ENCODE peak calls at places on chromosomes 2 and 18, in four cellular contexts. M is mesendoderm, H is H1, E is H9. D is an unnamed sample.
A peak's percentile ranks its signal among the peaks of the same experiment; 100 is the strongest.

GRCh38 chr18:69216390-69216789 is 184.3 kb upstream of the DOK6 start:
- DNase-seq in M (no peak), H (no peak), E (no peak), D (no peak)

GRCh38 chr2:54541995-54542394 is 85.9 kb downstream of the SPTBN1 start:
- DNase-seq in M (no peak), H (no peak), E (no peak), D (no peak)

GRCh38 chr2:218831378-218831990 is at the start of gene PRKAG3:
- DNase-seq in M (no peak), H (no peak), E (no peak), D (no peak)

GRCh38 chr2:1773883-1774282 is 29.6 kb upstream of the PXDN start:
- DNase-seq in M (no peak), H (no peak), E (peak; percentile 11), D (no peak)

GRCh38 chr2:51212374-51212773 is 180.4 kb upstream of the NRXN1 start:
- DNase-seq in M (no peak), H (no peak), E (no peak), D (no peak)

GRCh38 chr2:176471949-176472348 is 202.7 kb downstream of the MTX2 start:
- DNase-seq in M (no peak), H (no peak), E (no peak), D (no peak)

GRCh38 chr2:207681431-207681830 is 30.0 kb upstream of the CCNYL1 start:
- DNase-seq in M (no peak), H (no peak), E (peak; percentile 72), D (no peak)

GRCh38 chr2:173713904-173714555 is 251.1 kb downstream of the SP3 start:
- DNase-seq in M (no peak), H (no peak), E (no peak), D (no peak)

DNA sequence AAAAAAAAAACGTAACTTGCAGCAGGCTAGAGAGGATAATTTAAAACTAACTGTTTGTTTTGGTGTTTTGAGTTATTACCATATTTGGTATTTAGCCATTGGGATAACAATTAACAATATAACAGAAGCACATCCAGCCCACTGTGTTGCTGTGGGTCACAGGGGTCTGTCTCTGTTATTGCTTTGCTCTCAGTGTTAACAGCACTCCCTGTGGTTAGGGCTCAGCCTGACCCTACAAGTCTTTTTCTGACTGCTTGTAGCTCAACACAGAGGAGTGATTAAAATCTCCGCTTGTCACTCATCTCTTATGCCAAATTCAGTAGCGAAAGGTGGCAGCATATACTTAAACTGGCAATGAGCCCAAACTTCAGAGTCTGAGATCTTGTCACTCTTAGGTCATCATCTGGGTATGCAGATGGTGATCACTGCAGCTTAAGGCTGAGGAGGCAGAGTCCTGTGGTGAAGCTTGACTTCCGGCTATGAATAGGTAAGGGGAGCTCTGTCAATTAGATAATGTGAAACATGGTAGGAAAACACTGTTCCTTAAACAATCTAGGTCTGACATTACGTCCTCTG is 63.4 kb upstream of the CSRNP3 start:
- DNase-seq in M (peak; percentile 95), H (peak; percentile 34), E (peak; percentile 60), D (no peak)
- H4K5ac ChIP-seq in M (no peak overlapping the region), H (no peak overlapping the region), E (no peak overlapping the region), D (no peak overlapping the region)

GRCh38 chr2:191246820-191247380 is 1.7 kb downstream of the MYO1B start:
- DNase-seq in M (peak; percentile 67), H (no peak), E (no peak), D (no peak)
- H3K56ac ChIP-seq in M (peak overlapping the region; percentile 66), H (no peak overlapping the region), E (no peak overlapping the region), D (peak overlapping the region; percentile 92)

DNA sequence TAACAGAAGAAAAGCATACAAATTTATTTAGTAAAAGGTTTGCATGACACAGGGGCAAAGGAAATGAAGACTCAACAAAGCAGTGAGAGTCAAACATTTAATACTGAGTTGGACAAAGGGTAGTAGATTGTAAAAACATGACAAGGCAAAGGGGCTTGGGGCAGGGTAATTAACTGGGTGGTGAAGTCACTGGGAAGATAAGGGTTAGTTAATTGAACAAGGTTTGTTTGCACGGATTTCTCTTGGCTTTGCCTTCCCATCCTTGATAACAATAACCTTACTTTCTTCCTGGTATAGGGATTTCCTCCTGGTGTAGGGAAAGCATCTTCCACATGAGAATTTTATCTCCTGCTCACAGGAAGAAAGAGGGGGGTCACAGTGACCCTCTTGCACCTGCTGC is 26.8 kb upstream of the RTTN start:
- DNase-seq in M (peak; percentile 25), H (no peak), E (no peak), D (no peak)
- H4K5ac ChIP-seq in M (no peak overlapping the region), H (no peak overlapping the region), E (no peak overlapping the region), D (no peak overlapping the region)

GRCh38 chr2:181680937-181681811 is 857 bp upstream of the NEUROD1 start:
- DNase-seq in M (no peak), H (no peak), E (peak; percentile 52), D (no peak)
- H3K56ac ChIP-seq in M (no peak overlapping the region), H (no peak overlapping the region), E (no peak overlapping the region), D (no peak overlapping the region)

GRCh38 chr18:55688066-55688465 is 100.1 kb upstream of the TCF4 start:
- DNase-seq in M (no peak), H (no peak), E (no peak), D (no peak)

GRCh38 chr18:55687106-55687505 is 99.1 kb upstream of the TCF4 start:
- DNase-seq in M (no peak), H (no peak), E (no peak), D (no peak)

DNA sequence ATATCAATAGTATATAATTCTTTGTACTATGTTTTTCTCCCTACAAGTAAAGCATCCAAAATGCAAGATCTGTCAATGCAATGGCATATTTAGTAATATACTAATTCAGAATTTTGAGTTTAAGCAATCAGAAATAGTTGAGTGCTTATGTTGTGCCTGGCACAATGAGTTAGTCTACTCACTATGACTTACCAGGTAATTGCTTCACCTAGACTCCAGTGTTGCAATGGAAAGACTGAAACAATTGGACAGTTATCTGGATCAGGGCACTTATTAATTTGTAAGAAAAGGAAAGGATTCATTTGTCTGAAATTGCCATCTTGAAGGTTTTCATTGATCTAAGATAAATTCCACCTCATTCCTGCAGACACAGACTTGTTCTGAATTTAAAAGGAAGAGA is 97.6 kb upstream of the TCF4 start:
- DNase-seq in M (no peak), H (no peak), E (no peak), D (no peak)
- H4K5ac ChIP-seq in M (no peak overlapping the region), H (no peak overlapping the region), E (no peak overlapping the region), D (no peak overlapping the region)

DNA sequence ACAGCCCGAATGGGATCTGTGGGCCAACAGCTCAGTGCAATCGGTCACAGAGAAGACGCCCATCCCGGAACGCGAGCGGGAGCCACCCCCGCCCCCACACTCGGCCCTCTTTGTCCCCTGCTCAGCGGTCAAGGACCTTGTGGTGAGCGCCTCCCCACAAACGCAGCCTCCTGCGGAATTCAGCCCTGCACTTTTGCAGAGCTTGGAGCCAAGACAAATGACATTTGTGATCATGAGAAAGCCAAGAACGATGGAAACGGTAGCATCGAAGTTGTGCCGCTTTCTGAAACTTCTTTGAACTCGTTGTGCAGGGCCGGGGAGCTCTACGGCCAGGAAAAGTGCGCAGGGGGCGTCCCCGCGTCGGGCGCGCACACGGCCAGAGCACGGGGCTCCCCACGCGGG is 6.7 kb upstream of the SALL3 start:
- DNase-seq in M (no peak), H (no peak), E (no peak), D (no peak)
- H3K56ac ChIP-seq in M (no peak overlapping the region), H (no peak overlapping the region), E (no peak overlapping the region), D (no peak overlapping the region)

GRCh38 chr18:46222710-46223360 is 118.7 kb downstream of the HAUS1 start:
- DNase-seq in M (no peak), H (no peak), E (no peak), D (no peak)

GRCh38 chr18:46222093-46222492 is 117.9 kb downstream of the HAUS1 start:
- DNase-seq in M (no peak), H (no peak), E (no peak), D (no peak)

GRCh38 chr18:46226461-46226860 is 122.3 kb downstream of the HAUS1 start:
- DNase-seq in M (no peak), H (no peak), E (no peak), D (peak; percentile 51)

GRCh38 chr18:46220116-46220515 is 115.9 kb downstream of the HAUS1 start:
- DNase-seq in M (no peak), H (no peak), E (no peak), D (peak; percentile 92)

GRCh38 chr18:46224181-46224775 is 120.1 kb downstream of the HAUS1 start:
- DNase-seq in M (no peak), H (no peak), E (no peak), D (no peak)
- H4K5ac ChIP-seq in M (no peak overlapping the region), H (no peak overlapping the region), E (no peak overlapping the region), D (no peak overlapping the region)

GRCh38 chr2:169513094-169513493 is 3.6 kb downstream of the KLHL41 start:
- DNase-seq in M (no peak), H (no peak), E (no peak), D (no peak)
- H3K56ac ChIP-seq in M (no peak overlapping the region), H (no peak overlapping the region), E (no peak overlapping the region), D (no peak overlapping the region)

D was measured in IMR-90.